ENCODE peak calls at places on chromosomes 16 and 17, in four cellular contexts. One of them, this sample, is unnamed.
A peak's percentile ranks its signal among the peaks of the same experiment; 100 is the strongest.

GRCh38 chr17:12637015-12637414 is 28.7 kb upstream of the MYOCD start:
- DNase-seq in PC-9: no peak
- DNase-seq in CD8-positive, alpha-beta T cell: no peak
- DNase-seq in adrenal gland: no peak
- DNase-seq in this sample: no peak

GRCh38 chr16:89026121-89026612 is 49.2 kb upstream of the CBFA2T3 start:
- DNase-seq in CD8-positive, alpha-beta T cell: no peak
- DNase-seq in PC-9: no peak
- DNase-seq in adrenal gland: no peak
- DNase-seq in this sample: peak; percentile 52

GRCh38 chr17:7293821-7294613 is 422 bp downstream of the YBX2 start:
- DNase-seq in CD8-positive, alpha-beta T cell: no peak
- DNase-seq in PC-9: no peak
- DNase-seq in adrenal gland: no peak
- DNase-seq in this sample: peak; percentile 36

GRCh38 chr16:2429771-2430663 is 770 bp downstream of the CCNF start:
- DNase-seq in PC-9: no peak
- DNase-seq in CD8-positive, alpha-beta T cell: no peak
- DNase-seq in adrenal gland: peak; percentile 11
- DNase-seq in this sample: no peak

GRCh38 chr17:32445075-32445427 is 741 bp downstream of the PSMD11 start:
- DNase-seq in adrenal gland: peak; percentile 43
- DNase-seq in CD8-positive, alpha-beta T cell: no peak
- DNase-seq in PC-9: peak; percentile 61
- DNase-seq in this sample: no peak

GRCh38 chr16:78537511-78537910 is 438.1 kb downstream of the WWOX start:
- DNase-seq in PC-9: no peak
- DNase-seq in CD8-positive, alpha-beta T cell: no peak
- DNase-seq in adrenal gland: no peak
- DNase-seq in this sample: no peak

GRCh38 chr17:4453821-4454591 is 20.3 kb downstream of the SPNS3 start:
- DNase-seq in adrenal gland: no peak
- DNase-seq in PC-9: no peak
- DNase-seq in CD8-positive, alpha-beta T cell: no peak
- DNase-seq in this sample: no peak

GRCh38 chr17:19508327-19508867 is 25.3 kb upstream of the SLC47A1 start:
- DNase-seq in PC-9: no peak
- DNase-seq in adrenal gland: no peak
- DNase-seq in CD8-positive, alpha-beta T cell: peak; percentile 29
- DNase-seq in this sample: peak; percentile 32

GRCh38 chr17:66834426-66834918 is 445 bp upstream of the CACNG5 start:
- DNase-seq in PC-9: no peak
- DNase-seq in adrenal gland: no peak
- DNase-seq in CD8-positive, alpha-beta T cell: no peak
- DNase-seq in this sample: no peak

GRCh38 chr17:73030501-73030911 is 62.0 kb downstream of the SLC39A11 start:
- DNase-seq in CD8-positive, alpha-beta T cell: no peak
- DNase-seq in PC-9: no peak
- DNase-seq in adrenal gland: no peak
- DNase-seq in this sample: no peak

GRCh38 chr17:11144358-11145233 is 96.4 kb upstream of the SHISA6 start:
- DNase-seq in adrenal gland: peak; percentile 55
- DNase-seq in CD8-positive, alpha-beta T cell: no peak
- DNase-seq in PC-9: peak; percentile 38
- DNase-seq in this sample: no peak

GRCh38 chr16:83928341-83929055 is 24.5 kb upstream of the OSGIN1 start:
- DNase-seq in CD8-positive, alpha-beta T cell: no peak
- DNase-seq in adrenal gland: no peak
- DNase-seq in PC-9: peak; percentile 86
- DNase-seq in this sample: no peak

GRCh38 chr17:45639297-45639849 is 144.7 kb upstream of the CRHR1 start:
- DNase-seq in PC-9: no peak
- DNase-seq in adrenal gland: no peak
- DNase-seq in CD8-positive, alpha-beta T cell: no peak
- DNase-seq in this sample: no peak

GRCh38 chr17:48215583-48216139 is 108.1 kb downstream of the SNX11 start:
- DNase-seq in PC-9: peak; percentile 52
- DNase-seq in CD8-positive, alpha-beta T cell: no peak
- DNase-seq in adrenal gland: no peak
- DNase-seq in this sample: no peak

GRCh38 chr16:47779201-47780016 is 318.3 kb downstream of the PHKB start:
- DNase-seq in PC-9: no peak
- DNase-seq in CD8-positive, alpha-beta T cell: no peak
- DNase-seq in adrenal gland: peak; percentile 30
- DNase-seq in this sample: no peak

GRCh38 chr16:3650631-3651265 is 3.7 kb upstream of the DNASE1 start:
- DNase-seq in adrenal gland: no peak
- DNase-seq in PC-9: no peak
- DNase-seq in CD8-positive, alpha-beta T cell: no peak
- DNase-seq in this sample: no peak

GRCh38 chr16:87541882-87542234 is 49.0 kb upstream of the ZCCHC14 start:
- DNase-seq in CD8-positive, alpha-beta T cell: no peak
- DNase-seq in adrenal gland: no peak
- DNase-seq in PC-9: no peak
- DNase-seq in this sample: no peak

GRCh38 chr17:2068101-2068518 is 13.2 kb downstream of the HIC1 start:
- DNase-seq in adrenal gland: no peak
- DNase-seq in CD8-positive, alpha-beta T cell: no peak
- DNase-seq in PC-9: no peak
- DNase-seq in this sample: no peak

GRCh38 chr17:82021728-82022309 is 859 bp downstream of the CENPX start:
- DNase-seq in CD8-positive, alpha-beta T cell: no peak
- DNase-seq in adrenal gland: no peak
- DNase-seq in PC-9: no peak
- DNase-seq in this sample: no peak

GRCh38 chr17:59830007-59830630 is 62.6 kb downstream of the TUBD1 start:
- DNase-seq in adrenal gland: no peak
- DNase-seq in CD8-positive, alpha-beta T cell: no peak
- DNase-seq in PC-9: peak; percentile 80
- DNase-seq in this sample: no peak

GRCh38 chr17:39813631-39814030 is 50.5 kb downstream of the IKZF3 start:
- DNase-seq in PC-9: no peak
- DNase-seq in adrenal gland: no peak
- DNase-seq in CD8-positive, alpha-beta T cell: peak; percentile 27
- DNase-seq in this sample: peak; percentile 79

GRCh38 chr16:15942901-15943690 is 6.3 kb upstream of the ABCC1 start:
- DNase-seq in adrenal gland: no peak
- DNase-seq in CD8-positive, alpha-beta T cell: no peak
- DNase-seq in PC-9: no peak
- DNase-seq in this sample: no peak

GRCh38 chr16:74743045-74743667 is 31.5 kb downstream of the FA2H start:
- DNase-seq in PC-9: peak; percentile 41
- DNase-seq in CD8-positive, alpha-beta T cell: no peak
- DNase-seq in adrenal gland: no peak
- DNase-seq in this sample: no peak
- H3K27ac ChIP-seq in PC-9: peak overlapping the region; percentile 91
- H3K27ac ChIP-seq in CD8-positive, alpha-beta T cell: no peak overlapping the region
- H3K27ac ChIP-seq in adrenal gland: peak overlapping the region; percentile 79
- H3K27ac ChIP-seq in this sample: no peak overlapping the region

DNA sequence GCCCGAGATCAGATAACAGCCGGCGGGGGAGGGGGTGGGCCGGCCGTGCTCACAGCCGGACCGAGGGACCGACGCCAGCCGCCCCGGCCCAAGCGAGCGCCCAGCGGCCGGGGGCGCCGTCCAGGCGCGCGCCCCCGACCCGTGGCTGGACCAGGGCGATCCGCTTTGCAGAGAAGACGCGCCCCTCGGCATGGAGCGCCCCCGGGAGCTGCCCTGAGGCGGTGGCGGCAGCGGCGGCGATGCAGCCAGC is 353 bp downstream of the KCNJ12 start:
- DNase-seq in PC-9: no peak
- DNase-seq in CD8-positive, alpha-beta T cell: no peak
- DNase-seq in adrenal gland: no peak
- DNase-seq in this sample: no peak
- H3K27me3 ChIP-seq in PC-9: no peaks in the 10 kb centered on the region
- H3K27me3 ChIP-seq in CD8-positive, alpha-beta T cell: no peaks in the 10 kb centered on the region
- H3K27me3 ChIP-seq in adrenal gland: peaks cover 25% of the 10 kb centered on the region
- H3K27me3 ChIP-seq in this sample: no peaks in the 10 kb centered on the region

DNA sequence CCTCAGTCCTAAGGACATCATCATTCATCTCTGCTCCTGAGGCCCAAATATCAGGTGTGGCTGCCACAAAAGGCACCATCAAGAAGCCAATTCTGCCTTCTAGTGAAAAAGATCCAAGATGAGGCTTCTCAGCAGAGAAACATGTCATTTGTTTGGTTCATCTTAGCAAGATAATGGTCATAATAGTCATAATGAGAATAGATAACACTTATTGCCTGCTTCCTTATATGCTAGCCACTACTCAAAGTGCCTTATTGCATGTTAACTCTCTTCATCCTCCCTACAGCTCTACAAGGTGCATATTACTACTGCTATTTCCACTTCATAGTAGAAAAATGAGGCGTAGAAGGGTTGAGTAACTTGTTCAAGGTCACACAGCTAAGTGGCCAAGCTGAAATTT is 45.0 kb upstream of the MRPS23 start:
- DNase-seq in CD8-positive, alpha-beta T cell: no peak
- DNase-seq in PC-9: no peak
- DNase-seq in adrenal gland: no peak
- DNase-seq in this sample: no peak
- H3K27ac ChIP-seq in CD8-positive, alpha-beta T cell: no peak overlapping the region
- H3K27ac ChIP-seq in PC-9: peak overlapping the region; percentile 90
- H3K27ac ChIP-seq in adrenal gland: peak overlapping the region; percentile 99
- H3K27ac ChIP-seq in this sample: no peak overlapping the region

DNA sequence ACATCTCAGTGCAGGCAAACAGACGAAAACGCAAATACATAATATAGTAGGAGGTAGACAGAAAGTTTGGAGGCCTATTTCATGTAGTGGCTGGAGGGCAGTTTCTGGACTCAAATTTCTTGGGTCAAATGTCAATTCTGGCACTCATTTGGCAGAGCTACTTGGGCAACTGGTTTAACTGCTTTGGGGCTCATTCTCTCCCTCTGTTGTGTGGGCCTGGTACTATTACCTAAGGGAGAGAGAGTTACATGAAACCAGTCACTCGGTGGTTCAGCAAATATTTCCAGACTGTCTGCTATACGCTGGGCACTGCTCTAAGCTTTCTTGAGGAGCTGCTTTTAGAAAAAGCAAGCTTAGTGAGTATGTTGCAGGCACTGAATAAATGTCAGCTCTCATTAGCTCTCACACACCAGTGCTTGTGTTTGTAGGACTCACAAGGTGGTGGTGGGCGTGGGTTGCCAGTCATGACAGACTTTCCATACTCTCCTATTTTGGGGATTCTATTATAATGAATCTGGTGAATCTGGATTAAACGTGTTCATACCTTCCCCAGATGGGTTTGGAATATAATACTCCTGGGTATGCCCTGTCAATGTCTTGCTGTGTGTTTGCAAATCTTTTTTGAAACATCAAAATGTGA is 1.7 kb upstream of the SHISA9 start:
- DNase-seq in adrenal gland: no peak
- DNase-seq in CD8-positive, alpha-beta T cell: no peak
- DNase-seq in PC-9: peak; percentile 96
- DNase-seq in this sample: no peak
- H3K27me3 ChIP-seq in adrenal gland: peaks cover 39% of the 10 kb centered on the region
- H3K27me3 ChIP-seq in CD8-positive, alpha-beta T cell: peaks cover 4% of the 10 kb centered on the region
- H3K27me3 ChIP-seq in PC-9: no peaks in the 10 kb centered on the region
- H3K27me3 ChIP-seq in this sample: no peaks in the 10 kb centered on the region

DNA sequence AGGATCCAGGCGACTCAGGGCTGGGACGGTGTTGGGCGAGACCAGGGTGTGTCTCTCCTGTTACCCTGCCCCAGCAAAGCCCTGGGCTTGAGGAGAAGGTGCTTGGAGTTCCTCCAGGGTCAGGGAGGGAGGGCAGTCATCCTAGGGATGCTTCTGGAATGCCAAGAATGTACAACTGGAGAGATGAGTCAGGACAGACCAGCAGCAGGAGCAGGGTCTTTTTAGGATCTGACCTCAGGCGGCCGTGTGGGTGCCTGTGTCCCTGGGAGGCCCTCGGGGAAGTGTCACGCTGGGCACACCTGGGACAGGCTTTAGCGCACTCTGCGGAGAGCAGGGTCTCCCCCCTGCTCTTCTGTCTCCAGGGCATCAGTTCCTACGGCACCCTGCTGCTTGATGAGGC is 8.2 kb upstream of the MTSS2 start:
- DNase-seq in CD8-positive, alpha-beta T cell: no peak
- DNase-seq in adrenal gland: peak; percentile 77
- DNase-seq in PC-9: peak; percentile 86
- DNase-seq in this sample: no peak
- H3K27ac ChIP-seq in CD8-positive, alpha-beta T cell: no peak overlapping the region
- H3K27ac ChIP-seq in adrenal gland: peak overlapping the region; percentile 92
- H3K27ac ChIP-seq in PC-9: peak overlapping the region; percentile 62
- H3K27ac ChIP-seq in this sample: no peak overlapping the region

DNA sequence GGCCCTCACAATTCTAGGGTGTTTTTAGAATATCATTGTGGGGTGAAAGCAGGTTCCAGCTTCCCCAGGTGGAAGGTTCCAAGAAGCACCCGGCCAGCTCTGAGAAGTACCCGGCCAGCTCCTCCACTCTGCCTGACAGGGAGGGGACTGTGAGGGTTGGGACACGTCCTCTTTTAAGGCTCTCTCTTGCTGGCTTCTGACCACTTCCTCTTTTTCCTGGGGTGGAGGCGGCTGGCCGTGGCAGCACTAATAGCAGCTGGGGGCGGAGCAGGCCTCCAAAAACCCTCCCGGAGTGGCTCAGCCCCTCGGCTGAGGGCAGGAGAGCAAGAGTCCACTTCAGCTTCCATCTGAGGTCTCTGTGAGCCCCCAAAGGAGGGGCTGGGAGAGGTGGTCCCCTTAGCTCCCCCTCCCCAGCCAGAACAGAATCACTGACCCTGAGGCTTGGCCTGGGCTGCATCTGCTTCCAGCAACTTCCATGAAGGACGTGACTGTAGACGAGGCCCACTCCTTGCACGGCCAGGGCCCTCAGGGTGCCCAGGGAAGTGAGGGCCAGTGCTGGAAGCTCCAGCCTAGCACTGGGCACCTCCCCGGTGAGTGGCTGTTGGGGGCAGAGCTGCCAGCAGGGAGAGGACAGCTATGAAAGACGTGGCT is 26.7 kb upstream of the PLCG2 start:
- DNase-seq in PC-9: no peak
- DNase-seq in CD8-positive, alpha-beta T cell: no peak
- DNase-seq in adrenal gland: peak; percentile 59
- DNase-seq in this sample: no peak
- H3K27me3 ChIP-seq in PC-9: no peaks in the 10 kb centered on the region
- H3K27me3 ChIP-seq in CD8-positive, alpha-beta T cell: no peaks in the 10 kb centered on the region
- H3K27me3 ChIP-seq in adrenal gland: no peaks in the 10 kb centered on the region
- H3K27me3 ChIP-seq in this sample: no peaks in the 10 kb centered on the region